ENCODE peak calls at places on chromosomes 4 and X, in eight cellular contexts. F is breast epithelium, K is lung, Z is fibroblast of mammary gland, P is K562, X is AG09309, C is spleen, A is SK-N-SH. W is an unnamed sample.

GRCh38 chr4:57614533-57614932 is 504.3 kb upstream of the IGFBP7 start:
- DNase-seq in F (no peak), Z (no peak), C (no peak), P (no peak), X (no peak), K (no peak), A (no peak), W (no peak)

GRCh38 chrX:78104447-78105176 is 564 bp downstream of the PGK1 start:
- DNase-seq in K (peak), F (peak), P (peak), Z (peak), X (peak), C (peak), A (peak), W (peak)

GRCh38 chrX:11944486-11944885 is 186.4 kb downstream of the MSL3 start:
- DNase-seq in X (no peak), P (peak), A (peak), K (no peak), C (no peak), Z (peak), F (no peak), W (peak)

GRCh38 chr4:136831553-136831952 is 700.7 kb downstream of the PCDH18 start:
- DNase-seq in X (no peak), F (no peak), Z (no peak), C (no peak), A (no peak), P (no peak), K (no peak), W (no peak)

GRCh38 chr4:141814499-141814898 is 178.1 kb downstream of the IL15 start:
- DNase-seq in K (no peak), Z (no peak), C (no peak), X (no peak), F (no peak), P (no peak), A (no peak), W (no peak)

GRCh38 chrX:118627084-118627758 is 100.2 kb upstream of the IL13RA1 start:
- DNase-seq in Z (peak), K (no peak), P (peak), X (no peak), C (no peak), F (no peak), A (peak), W (peak)

GRCh38 chr4:83618431-83618830 is 82.5 kb downstream of the GPAT3 start:
- DNase-seq in X (no peak), Z (peak), F (no peak), C (no peak), P (peak), K (peak), A (no peak), W (peak)

GRCh38 chr4:128600996-128601857 is 208.3 kb upstream of the JADE1 start:
- DNase-seq in X (peak), Z (peak), F (peak), P (peak), C (no peak), A (peak), K (peak), W (peak)

GRCh38 chrX:47226071-47226470 is 6.7 kb upstream of the USP11 start:
- DNase-seq in F (no peak), K (no peak), C (peak), X (no peak), Z (no peak), A (no peak), P (no peak), W (no peak)

GRCh38 chrX:39453847-39454645 is 643.7 kb downstream of the BCOR start:
- DNase-seq in C (no peak), P (no peak), X (no peak), F (no peak), A (no peak), K (no peak), Z (no peak), W (no peak)

GRCh38 chr4:1769692-1770091 is 23.4 kb upstream of the FGFR3 start:
- DNase-seq in C (no peak), A (no peak), K (no peak), X (no peak), F (no peak), P (no peak), Z (no peak), W (no peak)

GRCh38 chr4:107261241-107261874 is 225.2 kb upstream of the DKK2 start:
- DNase-seq in K (no peak), Z (no peak), P (no peak), A (no peak), C (no peak), X (no peak), F (no peak), W (peak)

GRCh38 chrX:104913348-104913747 is 307.1 kb downstream of the TEX13A start:
- DNase-seq in A (peak), X (no peak), P (peak), C (no peak), K (no peak), Z (peak), F (no peak), W (no peak)

GRCh38 chr4:145935253-145936141 is 3.1 kb downstream of the ZNF827 start:
- DNase-seq in X (no peak), P (peak), C (no peak), F (no peak), K (no peak), A (peak), Z (peak), W (peak)

GRCh38 chr4:121050251-121050650 is 22.1 kb downstream of the NDNF start:
- DNase-seq in Z (no peak), K (no peak), F (no peak), X (no peak), P (no peak), A (no peak), C (no peak), W (peak)

GRCh38 chr4:104906274-104906673 is 240.4 kb upstream of the TET2 start:
- DNase-seq in P (no peak), Z (no peak), F (no peak), A (no peak), C (no peak), X (no peak), K (no peak), W (no peak)

GRCh38 chrX:70755850-70756249 is 152.7 kb downstream of the TEX11 start:
- DNase-seq in P (peak), F (no peak), Z (no peak), X (no peak), A (no peak), K (no peak), C (peak), W (no peak)

GRCh38 chrX:136250191-136251041 is 784 bp downstream of the MAP7D3 start:
- DNase-seq in F (no peak), X (no peak), P (peak), A (no peak), C (no peak), Z (peak), K (no peak), W (peak)

GRCh38 chrX:153312842-153313241 is 8.7 kb downstream of the PNMA6F start:
- DNase-seq in P (no peak), Z (no peak), F (no peak), C (no peak), X (no peak), A (no peak), K (no peak), W (no peak)

GRCh38 chrX:50202539-50202938 is 1.7 kb upstream of the AKAP4 start:
- DNase-seq in P (no peak), Z (peak), K (no peak), X (no peak), C (no peak), A (no peak), F (no peak), W (no peak)

GRCh38 chr4:164956766-164957643 is 20.5 kb downstream of the TRIM61 start:
- DNase-seq in K (peak), Z (peak), C (peak), X (no peak), P (peak), A (peak), F (peak), W (peak)

GRCh38 chr4:40209401-40209800 is 12.6 kb downstream of the RHOH start:
- DNase-seq in A (no peak), F (no peak), K (no peak), C (no peak), Z (no peak), P (no peak), X (no peak), W (no peak)

GRCh38 chr4:182213024-182213423 is 30.2 kb upstream of the TENM3 start:
- DNase-seq in Z (peak), X (no peak), K (no peak), F (no peak), C (no peak), P (no peak), A (no peak), W (peak)

GRCh38 chrX:8946488-8947050 is 87.4 kb downstream of the FAM9B start:
- DNase-seq in K (no peak), C (no peak), P (no peak), A (no peak), F (no peak), Z (no peak), X (no peak), W (no peak)

GRCh38 chr4:7539659-7540058 is 104.9 kb upstream of the PSAPL1 start:
- DNase-seq in K (no peak), F (no peak), X (no peak), Z (no peak), A (peak), C (peak), P (peak), W (no peak)

GRCh38 chr4:121457278-121457875 is 76.6 kb upstream of the QRFPR start:
- DNase-seq in P (no peak), Z (no peak), X (no peak), A (no peak), C (no peak), K (no peak), F (no peak), W (no peak)

GRCh38 chr4:131650951-131651350 is 1498.1 kb upstream of the PCDH10 start:
- DNase-seq in X (no peak), K (no peak), C (no peak), F (no peak), P (no peak), A (no peak), Z (no peak), W (no peak)

GRCh38 chrX:107465932-107466620 is 16.6 kb downstream of the FRMPD3 start:
- DNase-seq in Z (no peak), P (no peak), A (no peak), K (no peak), F (no peak), C (no peak), X (no peak), W (no peak)

GRCh38 chr4:81650871-81651270 is 179.2 kb upstream of the RASGEF1B start:
- DNase-seq in A (no peak), K (no peak), F (no peak), C (no peak), P (no peak), Z (no peak), X (no peak), W (no peak)

GRCh38 chr4:41039312-41039711 is 175.0 kb downstream of the APBB2 start:
- DNase-seq in P (no peak), K (no peak), F (no peak), Z (no peak), A (no peak), C (no peak), X (no peak), W (no peak)

GRCh38 chrX:47093860-47094259 is 15.6 kb downstream of the RGN start:
- DNase-seq in X (no peak), F (no peak), A (no peak), K (no peak), C (no peak), P (no peak), Z (no peak), W (no peak)

DNA sequence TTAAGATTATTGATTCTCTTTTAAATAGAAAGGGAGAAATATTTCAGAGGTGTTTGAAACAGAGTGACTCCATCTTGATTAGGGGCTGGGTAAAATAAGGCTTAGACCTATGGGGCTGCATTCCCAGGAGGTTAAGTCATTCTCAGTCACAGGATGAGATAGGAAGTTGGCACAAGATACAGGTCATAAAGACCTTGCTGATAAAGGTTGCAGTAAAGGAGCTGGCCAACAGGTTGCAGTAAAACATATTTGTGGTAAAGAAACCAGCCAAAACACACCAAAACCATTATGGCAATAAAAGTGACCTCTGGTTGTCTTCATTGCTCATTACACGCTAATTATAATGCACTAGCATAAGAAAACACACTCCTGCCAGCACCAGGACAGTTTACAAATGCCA is 165.0 kb downstream of the SPIN4 start:
- DNase-seq in K (no peak), X (no peak), F (no peak), P (no peak), C (no peak), Z (no peak), A (no peak), W (no peak)
- H3K4me3 ChIP-seq in K (no peak), X (no peak), F (no peak), P (no peak), C (no peak), Z (no peak), A (no peak), W (no peak)

GRCh38 chr4:6020633-6021032 is 2.4 kb upstream of the C4orf50 start:
- DNase-seq in A (no peak), C (no peak), X (no peak), P (no peak), K (no peak), Z (no peak), F (no peak), W (no peak)

GRCh38 chr4:6017800-6018199 is 431 bp downstream of the C4orf50 start:
- DNase-seq in X (no peak), C (no peak), A (no peak), P (no peak), K (no peak), F (no peak), Z (no peak), W (no peak)

GRCh38 chr4:6019316-6020263 is 1.4 kb upstream of the C4orf50 start:
- DNase-seq in Z (peak), A (peak), K (peak), P (peak), F (no peak), C (no peak), X (no peak), W (peak)

GRCh38 chr4:6017030-6017429 is 1.2 kb downstream of the C4orf50 start:
- DNase-seq in F (no peak), X (no peak), Z (no peak), C (no peak), A (no peak), P (no peak), K (no peak), W (no peak)

GRCh38 chr4:6018331-6018730 is at the start of gene C4orf50:
- DNase-seq in Z (no peak), P (no peak), A (no peak), K (no peak), X (no peak), C (no peak), F (no peak), W (no peak)
- TF ChIP-seq CTCF in Z (no peak), P (no peak), A (no peak), K (no peak), X (no peak), C (no peak), F (no peak), W (no peak)

GRCh38 chr4:23888421-23889319 is 1.2 kb downstream of the PPARGC1A start:
- DNase-seq in A (peak), K (peak), C (no peak), X (no peak), F (no peak), P (no peak), Z (peak), W (peak)
- H3K4me3 ChIP-seq in A (peak), K (peak), C (peak), X (peak), F (peak), P (no peak), Z (peak), W (peak)

DNA sequence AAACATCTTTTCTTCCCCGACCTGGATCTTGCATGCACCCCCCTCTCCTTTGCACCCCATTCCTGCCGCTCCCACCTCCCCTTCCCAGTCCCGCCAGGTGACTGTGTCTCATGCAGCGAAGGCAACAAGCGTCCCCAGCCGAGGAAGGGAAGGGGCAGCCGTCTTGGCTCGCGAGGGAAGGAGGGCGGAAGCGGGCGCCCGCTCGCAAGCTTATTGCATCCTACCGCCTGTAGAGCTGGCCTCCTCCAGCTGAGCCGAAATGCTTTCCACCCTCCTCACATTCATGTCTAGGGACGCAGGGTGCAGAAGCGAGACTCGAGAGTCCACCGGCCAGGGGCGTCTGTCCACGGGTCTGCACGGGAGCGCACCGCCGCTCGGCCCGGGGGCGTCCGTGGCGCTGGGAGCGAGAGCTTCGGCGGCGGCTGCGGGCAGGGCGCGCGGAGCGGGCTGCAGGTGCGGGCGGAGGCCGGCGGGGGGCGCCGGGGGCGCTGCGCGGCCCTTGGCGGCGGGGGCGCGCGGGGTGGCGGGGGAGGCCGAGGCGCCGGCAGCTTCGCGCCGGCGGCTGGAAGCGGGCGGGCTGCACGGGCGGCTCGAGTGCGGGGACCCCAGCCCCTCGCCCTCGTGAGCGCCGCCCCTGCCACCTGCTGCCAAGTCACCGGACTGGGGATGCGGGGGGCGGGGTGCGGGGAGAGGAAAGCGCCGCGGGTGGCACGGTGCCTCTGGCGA is at the start of gene KCNIP4:
- DNase-seq in Z (peak), P (no peak), X (no peak), F (no peak), A (peak), K (no peak), C (peak), W (peak)
- TF ChIP-seq CTCF in Z (no peak), P (no peak), X (no peak), F (no peak), A (no peak), K (no peak), C (no peak), W (no peak)

DNA sequence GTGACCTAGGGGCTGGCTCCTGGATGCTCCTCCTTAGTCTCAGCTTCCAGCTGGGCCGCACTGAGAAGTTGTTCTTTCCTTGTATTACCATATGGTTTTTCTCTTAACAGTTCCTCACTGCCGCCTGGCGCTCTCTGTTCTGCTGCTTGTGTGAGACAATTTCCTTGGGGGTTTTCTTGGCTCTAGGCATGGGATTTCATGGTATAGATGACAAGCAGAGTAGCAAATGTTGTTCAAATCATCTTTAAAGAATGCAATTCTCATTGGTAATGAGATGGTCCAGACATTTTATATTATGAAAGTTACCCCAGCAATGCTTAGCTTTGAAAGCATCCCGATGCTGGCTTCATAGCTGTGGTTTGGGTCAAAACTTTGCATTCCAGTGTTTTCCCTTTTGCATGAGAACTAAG is 37.6 kb downstream of the SEPTIN11 start:
- DNase-seq in Z (peak), P (no peak), X (peak), C (no peak), A (no peak), F (no peak), K (no peak), W (peak)
- H3K4me3 ChIP-seq in Z (no peak), P (no peak), X (no peak), C (no peak), A (peak), F (no peak), K (no peak), W (peak)

GRCh38 chrX:143648705-143649104 is 12.8 kb upstream of the SLITRK4 start:
- DNase-seq in C (no peak), X (no peak), K (no peak), F (no peak), A (no peak), Z (no peak), P (no peak), W (no peak)
- TF ChIP-seq CTCF in C (no peak), X (no peak), K (no peak), F (no peak), A (peak), Z (no peak), P (no peak), W (no peak)

GRCh38 chr4:183906736-183907651 is 1.9 kb downstream of the STOX2 start:
- DNase-seq in C (no peak), A (peak), P (no peak), Z (no peak), X (no peak), K (no peak), F (no peak), W (no peak)
- H3K4me3 ChIP-seq in C (peak), A (peak), P (no peak), Z (no peak), X (no peak), K (peak), F (peak), W (no peak)

DNA sequence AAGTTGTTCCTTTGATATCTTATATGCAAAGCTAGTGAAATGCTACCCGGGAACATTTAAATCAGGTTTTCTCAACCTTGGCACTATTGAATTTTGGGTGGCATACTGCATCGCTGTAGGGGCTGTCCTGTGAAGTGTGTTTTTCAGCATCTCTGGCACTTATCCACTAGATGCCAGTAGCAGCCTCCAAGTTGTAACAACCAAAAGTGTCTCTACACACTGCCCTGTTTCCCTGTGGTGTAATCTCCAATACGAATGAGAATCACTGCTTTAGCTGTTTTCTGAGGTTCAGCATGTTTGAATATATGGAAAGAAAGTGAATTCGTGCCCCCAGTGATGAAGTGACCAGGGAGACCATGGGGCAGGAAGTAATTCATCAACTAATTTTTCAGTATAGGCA is 551.6 kb upstream of the PRKX start:
- DNase-seq in Z (no peak), K (no peak), P (no peak), C (no peak), X (no peak), A (no peak), F (no peak), W (no peak)
- TF ChIP-seq CTCF in Z (no peak), K (no peak), P (no peak), C (no peak), X (no peak), A (no peak), F (no peak), W (no peak)

W was measured in foreskin fibroblast.